ENCODE peak calls at places on chromosomes 13 and 19, in ten cellular contexts. D is AG09319, I is type B pancreatic cell, X is GM13976, Y is Peyer's patch, H is tibial nerve, C is WERI-Rb-1, M is GM12865, W is dorsolateral prefrontal cortex, Q is endothelial cell. N is an unnamed sample.

GRCh38 chr19:30112171-30112570 is 170.1 kb downstream of the URI1 start:
- DNase-seq in Y (peak; percentile 15), D (no peak), X (no peak), Q (no peak), W (peak; percentile 21), I (no peak), M (no peak), C (no peak), H (no peak), N (no peak)

GRCh38 chr19:12675940-12676339 is 5.7 kb downstream of the DHPS start:
- DNase-seq in W (no peak), D (no peak), C (no peak), Q (no peak), H (no peak), Y (no peak), I (no peak), X (no peak), M (no peak), N (no peak)

GRCh38 chr13:95564948-95565347 is 12.4 kb downstream of the CLDN10 start:
- DNase-seq in H (no peak), Y (no peak), Q (no peak), M (no peak), X (no peak), I (no peak), W (no peak), D (no peak), C (no peak), N (no peak)

GRCh38 chr13:23598371-23598770 is 28.2 kb downstream of the TNFRSF19 start:
- DNase-seq in I (no peak), C (no peak), D (no peak), W (no peak), M (no peak), H (no peak), Y (no peak), X (no peak), Q (no peak), N (no peak)

GRCh38 chr19:13008926-13009787 is 13.9 kb downstream of the NFIX start:
- DNase-seq in W (no peak), M (no peak), C (no peak), H (no peak), D (no peak), Y (no peak), Q (no peak), X (no peak), I (no peak), N (no peak)

GRCh38 chr19:15448778-15449619 is 757 bp downstream of the WIZ start:
- DNase-seq in I (peak; percentile 71), D (no peak), C (no peak), Y (peak; percentile 49), Q (no peak), W (no peak), H (no peak), X (peak; percentile 69), M (peak; percentile 40), N (peak; percentile 30)

GRCh38 chr13:27526516-27526915 is 76.2 kb upstream of the MTIF3 start:
- DNase-seq in M (no peak), C (no peak), I (no peak), X (no peak), H (no peak), Y (no peak), W (no peak), D (no peak), Q (no peak), N (no peak)

GRCh38 chr19:17841371-17841809 is 6.4 kb downstream of the JAK3 start:
- DNase-seq in D (no peak), W (no peak), Q (no peak), C (no peak), Y (no peak), X (no peak), I (no peak), H (no peak), M (no peak), N (no peak)

GRCh38 chr13:50244355-50244912 is 229.2 kb downstream of the KCNRG start:
- DNase-seq in Q (no peak), I (no peak), D (no peak), H (no peak), M (peak; percentile 14), X (no peak), Y (no peak), C (no peak), W (no peak), N (no peak)

GRCh38 chr13:50255639-50256038 is 240.4 kb downstream of the KCNRG start:
- DNase-seq in Q (no peak), C (no peak), W (no peak), H (no peak), M (peak; percentile 6), X (no peak), Y (no peak), D (no peak), I (no peak), N (no peak)

GRCh38 chr13:50244913-50245574 is 229.8 kb downstream of the KCNRG start:
- DNase-seq in C (no peak), Y (no peak), X (peak; percentile 45), H (no peak), W (no peak), D (peak; percentile 38), I (no peak), M (peak; percentile 87), Q (no peak), N (no peak)

GRCh38 chr13:50248537-50249521 is 233.6 kb downstream of the KCNRG start:
- DNase-seq in X (no peak), M (peak; percentile 23), I (no peak), Q (no peak), Y (no peak), H (no peak), D (no peak), W (no peak), C (no peak), N (no peak)

GRCh38 chr13:50250403-50250802 is 235.2 kb downstream of the KCNRG start:
- DNase-seq in D (no peak), Y (no peak), M (no peak), C (no peak), I (no peak), H (no peak), X (no peak), W (no peak), Q (no peak), N (no peak)
- TF ChIP-seq CTCF in D (no peak), Y (no peak), M (no peak), C (no peak), I (no peak), H (no peak), X (no peak), W (no peak), Q (no peak), N (no peak)

GRCh38 chr13:21176982-21177284 is 475 bp downstream of the MRPL57 start:
- DNase-seq in Y (no peak), D (no peak), X (no peak), W (peak; percentile 47), C (no peak), I (no peak), M (no peak), Q (no peak), H (no peak), N (no peak)

GRCh38 chr13:21181671-21182070 is 5.2 kb downstream of the MRPL57 start:
- DNase-seq in I (no peak), Q (no peak), C (no peak), W (no peak), M (no peak), X (no peak), D (no peak), Y (no peak), H (no peak), N (no peak)

GRCh38 chr13:21175656-21176194 is 627 bp downstream of the SKA3 start:
- DNase-seq in X (no peak), Y (no peak), C (no peak), Q (no peak), I (no peak), W (no peak), M (peak; percentile 17), H (no peak), D (no peak), N (no peak)

GRCh38 chr13:21171420-21171819 is 4.9 kb downstream of the SKA3 start:
- DNase-seq in I (no peak), Y (no peak), H (no peak), D (no peak), C (no peak), M (no peak), X (no peak), Q (no peak), W (no peak), N (no peak)

GRCh38 chr13:21176195-21176981 is at the start of the genes MRPL57 and SKA3:
- DNase-seq in C (peak; percentile 97), Y (peak; percentile 96), W (peak; percentile 86), D (peak; percentile 83), M (peak; percentile 97), Q (peak; percentile 97), H (peak; percentile 81), I (peak; percentile 96), X (peak; percentile 98), N (peak; percentile 93)
- TF ChIP-seq CTCF in C (no peak), Y (peak; percentile 52), W (peak; percentile 51), D (no peak), M (no peak), Q (no peak), H (peak; percentile 74), I (peak; percentile 28), X (no peak), N (no peak)

GRCh38 chr19:51181913-51182419 is 39.9 kb downstream of the SIGLEC7 start:
- DNase-seq in C (no peak), I (no peak), H (no peak), W (no peak), Q (no peak), Y (no peak), D (no peak), X (no peak), M (no peak), N (no peak)

GRCh38 chr19:51185069-51185867 is 39.6 kb upstream of the CD33 start:
- DNase-seq in H (no peak), I (no peak), Y (no peak), D (no peak), Q (no peak), X (no peak), M (no peak), C (no peak), W (no peak), N (no peak)

GRCh38 chr19:51183629-51184028 is 41.3 kb upstream of the CD33 start:
- DNase-seq in I (no peak), W (no peak), C (no peak), X (no peak), M (no peak), Q (no peak), D (no peak), H (no peak), Y (no peak), N (no peak)

GRCh38 chr19:51179297-51179696 is 37.2 kb downstream of the SIGLEC7 start:
- DNase-seq in W (no peak), D (no peak), Q (peak; percentile 10), Y (no peak), H (no peak), I (no peak), C (no peak), M (no peak), X (no peak), N (no peak)

GRCh38 chr19:51181377-51181912 is 39.3 kb downstream of the SIGLEC7 start:
- DNase-seq in W (no peak), Y (no peak), H (no peak), C (no peak), I (no peak), Q (no peak), M (no peak), D (no peak), X (no peak), N (no peak)
- TF ChIP-seq CTCF in W (no peak), Y (no peak), H (no peak), C (no peak), I (no peak), Q (no peak), M (no peak), D (no peak), X (no peak), N (no peak)

DNA sequence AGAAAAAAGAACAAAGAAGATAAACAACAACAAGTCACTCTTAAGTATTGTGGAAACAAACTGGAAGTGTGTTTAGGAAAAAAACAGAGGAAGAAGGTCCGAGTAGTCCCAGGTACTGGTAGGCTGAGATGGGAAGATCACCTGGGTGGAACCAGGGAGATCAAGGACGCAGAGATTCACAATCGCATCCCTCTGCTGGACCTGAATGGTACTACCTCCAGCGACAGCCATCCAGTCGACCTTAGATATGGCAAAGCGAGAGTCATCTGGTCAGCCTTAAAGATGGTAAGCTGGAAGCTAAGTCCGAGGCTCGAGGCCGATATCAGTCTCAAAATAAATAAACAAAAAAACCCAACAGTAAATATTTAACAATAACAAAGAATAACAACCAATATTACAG is 44.9 kb upstream of the ZNF91 start:
- DNase-seq in X (no peak), C (peak; percentile 35), W (no peak), Q (no peak), M (no peak), Y (no peak), H (no peak), D (no peak), I (no peak), N (no peak)
- TF ChIP-seq CTCF in X (no peak), C (peak; percentile 53), W (no peak), Q (no peak), M (no peak), Y (no peak), H (no peak), D (no peak), I (no peak), N (no peak)